ENCODE peak calls at places on chromosome 13, in eight cellular contexts. T is KG1; N is EL; V is neural progenitor cell; M is stimulated activated CD4-positive, alpha-beta T cell treated with anti-CD3 and anti-CD28 coated beads, Interleukin-2, amount 100 ng/mL, for 24 hours; H is mammary epithelial cell; G is left ventricle myocardium inferior; Z is testis. X is an unnamed sample.

GRCh38 chr13:34462843-34463242 is 479.2 kb upstream of the NBEA start:
- DNase-seq in Z (no peak), N (peak; percentile 81), T (no peak), G (peak; percentile 17), M (no peak), H (peak; percentile 89), V (no peak), X (no peak)

GRCh38 chr13:62432295-62432694 is 1016.6 kb upstream of the PCDH20 start:
- DNase-seq in T (no peak), G (no peak), N (no peak), H (no peak), M (no peak), Z (no peak), V (no peak), X (no peak)

GRCh38 chr13:73220966-73221720 is 162.3 kb downstream of the KLF5 start:
- DNase-seq in V (no peak), G (no peak), H (peak; percentile 48), N (peak; percentile 26), T (no peak), Z (no peak), M (no peak), X (no peak)

GRCh38 chr13:23848639-23849282 is 40.4 kb downstream of the MIPEP start:
- DNase-seq in Z (no peak), M (no peak), H (no peak), G (no peak), T (no peak), V (no peak), N (no peak), X (no peak)

GRCh38 chr13:48539550-48539949 is 6.7 kb upstream of the RCBTB2 start:
- DNase-seq in Z (no peak), V (no peak), N (no peak), M (no peak), T (no peak), G (no peak), H (no peak), X (no peak)

GRCh38 chr13:74644239-74644638 is 510.0 kb upstream of the KLF12 start:
- DNase-seq in Z (no peak), V (no peak), T (no peak), N (peak; percentile 45), H (peak; percentile 14), G (no peak), M (no peak), X (no peak)

GRCh38 chr13:26961890-26962615 is 201.5 kb upstream of the GPR12 start:
- DNase-seq in T (no peak), N (no peak), H (no peak), V (no peak), M (no peak), Z (no peak), G (no peak), X (no peak)

GRCh38 chr13:97076898-97077297 is 82.6 kb upstream of the OXGR1 start:
- DNase-seq in T (no peak), H (no peak), M (no peak), Z (no peak), N (no peak), G (no peak), V (peak; percentile 23), X (no peak)

GRCh38 chr13:32581177-32581786 is 5.0 kb upstream of the PDS5B start:
- DNase-seq in Z (no peak), N (peak; percentile 30), T (no peak), V (peak; percentile 8), H (no peak), M (no peak), G (no peak), X (peak; percentile 32)

GRCh38 chr13:41516760-41517159 is 59.4 kb downstream of the RGCC start:
- DNase-seq in T (no peak), Z (no peak), M (no peak), H (no peak), G (no peak), V (no peak), N (no peak), X (no peak)

GRCh38 chr13:24684600-24684998 is 4.4 kb downstream of the ATP12A start:
- DNase-seq in N (no peak), T (no peak), M (peak; percentile 34), G (no peak), V (no peak), Z (no peak), H (peak; percentile 62), X (no peak)

GRCh38 chr13:29730253-29730652 is 120.2 kb downstream of the UBL3 start:
- DNase-seq in Z (no peak), N (no peak), G (no peak), H (no peak), V (no peak), M (no peak), T (no peak), X (no peak)

GRCh38 chr13:113976711-113977684 is 3.1 kb upstream of the C13orf46 start:
- DNase-seq in G (no peak), V (no peak), N (peak; percentile 84), H (peak; percentile 35), T (no peak), M (no peak), Z (no peak), X (no peak)

GRCh38 chr13:89726690-89727435 is 1620.6 kb upstream of the MIR17HG start:
- DNase-seq in V (no peak), G (no peak), T (no peak), N (no peak), Z (no peak), H (peak; percentile 95), M (no peak), X (no peak)

GRCh38 chr13:44368062-44368591 is 5.5 kb upstream of the SERP2 start:
- DNase-seq in N (peak; percentile 63), Z (no peak), V (no peak), H (no peak), M (no peak), G (no peak), T (no peak), X (no peak)

GRCh38 chr13:108003626-108004025 is 211.7 kb downstream of the LIG4 start:
- DNase-seq in V (peak; percentile 2), M (no peak), T (no peak), H (no peak), N (no peak), Z (peak; percentile 36), G (no peak), X (no peak)

GRCh38 chr13:64716936-64717335 is 2513.2 kb downstream of the PCDH9 start:
- DNase-seq in Z (no peak), G (no peak), H (no peak), N (no peak), T (no peak), V (no peak), M (no peak), X (no peak)

X was measured in G401.